ENCODE peak calls at places on chromosomes 4 and X, in ten cellular contexts. V is keratinocyte, Y is transverse colon, Z is vagina, L is ovary, Q is endothelial cell of umbilical vein, A is esophagus muscularis mucosa, X is mammary epithelial cell, N is kidney, F is tibial artery. C is an unnamed sample. For H3K4me1, the result is how much of the 10 kb centered on the place peaks cover.

GRCh38 chrX:135393046-135393445 is 28.7 kb upstream of the SMIM10L2A start:
- DNase-seq in Q (no peak), X (no peak), Y (no peak), L (no peak), F (no peak), N (no peak), A (no peak), V (no peak), Z (no peak), C (no peak)

GRCh38 chr4:89162486-89162885 is 51.2 kb downstream of the TIGD2 start:
- DNase-seq in A (no peak), F (no peak), L (no peak), Z (no peak), Y (no peak), Q (no peak), V (no peak), N (no peak), X (no peak), C (no peak)

GRCh38 chrX:113399501-113400192 is 559.0 kb upstream of the AMOT start:
- DNase-seq in Y (no peak), N (no peak), Z (no peak), F (no peak), Q (peak), X (no peak), V (no peak), A (no peak), L (no peak), C (no peak)

GRCh38 chr4:94517492-94517891 is 65.8 kb downstream of the PDLIM5 start:
- DNase-seq in Q (peak), F (no peak), V (no peak), N (no peak), X (no peak), A (no peak), Z (no peak), L (no peak), Y (no peak), C (no peak)

GRCh38 chr4:15162465-15163283 is 160.4 kb downstream of the CPEB2 start:
- DNase-seq in A (no peak), Z (no peak), F (no peak), Q (peak), Y (no peak), N (no peak), L (no peak), V (no peak), X (no peak), C (no peak)

GRCh38 chr4:78951862-78952472 is 12.7 kb upstream of the PAQR3 start:
- DNase-seq in N (no peak), V (no peak), Q (peak), X (peak), F (no peak), Y (no peak), A (no peak), L (no peak), Z (no peak), C (peak)

GRCh38 chr4:185566972-185567749 is 31.9 kb upstream of the PDLIM3 start:
- DNase-seq in Q (peak), V (no peak), Z (no peak), X (no peak), N (no peak), A (peak), F (peak), Y (no peak), L (no peak), C (peak)

GRCh38 chr4:139921551-139922184 is 232.3 kb downstream of the MAML3 start:
- DNase-seq in F (no peak), N (no peak), Y (peak), Q (peak), V (no peak), A (peak), L (no peak), Z (no peak), X (no peak), C (no peak)

GRCh38 chr4:109576462-109576861 is 16.4 kb downstream of the MCUB start:
- DNase-seq in A (no peak), Z (no peak), Y (no peak), Q (peak), L (no peak), N (no peak), V (no peak), X (no peak), F (no peak), C (no peak)

GRCh38 chrX:46258356-46258755 is 286.9 kb downstream of the ZNF674 start:
- DNase-seq in Q (no peak), A (no peak), Y (no peak), F (no peak), L (no peak), V (no peak), X (no peak), N (no peak), Z (no peak), C (no peak)

GRCh38 chr4:84596826-84597225 is 13.9 kb downstream of the CDS1 start:
- DNase-seq in L (no peak), A (no peak), X (peak), Q (no peak), N (no peak), F (no peak), Y (no peak), V (no peak), Z (no peak), C (no peak)

GRCh38 chr4:74967324-74967723 is 34.4 kb downstream of the PARM1 start:
- DNase-seq in Y (no peak), Z (no peak), N (no peak), Q (no peak), V (no peak), L (no peak), A (no peak), F (peak), X (peak), C (no peak)

GRCh38 chrX:129808829-129809745 is 29.3 kb downstream of the SASH3 start:
- DNase-seq in A (no peak), Z (no peak), V (no peak), Q (no peak), X (no peak), N (no peak), L (no peak), Y (no peak), F (no peak), C (no peak)

GRCh38 chrX:39716401-39716800 is 381.4 kb downstream of the BCOR start:
- DNase-seq in N (no peak), X (no peak), A (no peak), Y (no peak), V (no peak), Z (no peak), Q (no peak), F (no peak), L (no peak), C (peak)

GRCh38 chr4:61299316-61299715 is 99.2 kb downstream of the ADGRL3 start:
- DNase-seq in A (no peak), X (no peak), N (no peak), L (no peak), F (no peak), Z (no peak), Y (no peak), Q (no peak), V (no peak), C (no peak)

GRCh38 chr4:11428701-11429571 is at the start of gene HS3ST1:
- DNase-seq in Q (peak), F (peak), N (peak), L (peak), V (peak), Y (peak), A (peak), Z (no peak), X (peak), C (no peak)

GRCh38 chr4:157287445-157287844 is 66.9 kb downstream of the GRIA2 start:
- DNase-seq in Y (no peak), A (no peak), V (no peak), L (no peak), F (no peak), Z (no peak), Q (no peak), N (no peak), X (no peak), C (no peak)

GRCh38 chr4:10182446-10183424 is 66.1 kb upstream of the WDR1 start:
- DNase-seq in Z (no peak), Y (no peak), N (no peak), F (no peak), L (no peak), X (no peak), V (no peak), A (no peak), Q (no peak), C (no peak)

GRCh38 chrX:106619797-106620196 is 8.0 kb downstream of the RADX start:
- DNase-seq in Q (peak), F (no peak), Y (no peak), N (no peak), V (no peak), Z (no peak), L (no peak), X (no peak), A (no peak), C (no peak)

GRCh38 chr4:11073621-11074051 is 355.1 kb downstream of the HS3ST1 start:
- DNase-seq in L (peak), N (no peak), Q (no peak), X (no peak), A (no peak), V (no peak), Z (no peak), F (peak), Y (peak), C (no peak)

GRCh38 chr4:81109356-81109755 is 78.8 kb downstream of the BMP3 start:
- DNase-seq in L (no peak), V (no peak), N (no peak), A (no peak), Y (no peak), X (no peak), F (no peak), Z (no peak), Q (no peak), C (no peak)
- H3K4me1 ChIP-seq in L (under half), V (under half), N (under half), A (under half), Y (under half), X (under half), F (under half), Z (under half), Q (under half), C (under half)

GRCh38 chrX:66021758-66022741 is 17.8 kb downstream of the VSIG4 start:
- DNase-seq in N (no peak), Q (no peak), L (no peak), X (no peak), Z (no peak), F (no peak), Y (no peak), V (no peak), A (no peak), C (no peak)
- H3K4me1 ChIP-seq in N (under half), Q (under half), L (under half), X (under half), Z (under half), F (under half), Y (under half), V (under half), A (under half), C (under half)

GRCh38 chr4:54637325-54637724 is 20.4 kb upstream of the KIT start:
- DNase-seq in L (no peak), N (no peak), A (no peak), X (no peak), Y (no peak), F (no peak), Q (no peak), V (no peak), Z (no peak), C (no peak)
- H3K4me1 ChIP-seq in L (under half), N (under half), A (under half), X (under half), Y (under half), F (under half), Q (under half), V (under half), Z (under half), C (under half)

GRCh38 chr4:30815685-30816084 is 95.5 kb downstream of the PCDH7 start:
- DNase-seq in V (no peak), Y (no peak), Z (no peak), A (no peak), L (no peak), F (no peak), X (no peak), N (no peak), Q (no peak), C (no peak)

GRCh38 chr4:30821891-30822612 is 101.9 kb downstream of the PCDH7 start:
- DNase-seq in Y (no peak), F (no peak), Z (no peak), A (no peak), L (no peak), V (no peak), X (peak), Q (peak), N (no peak), C (peak)

GRCh38 chr4:30818541-30818940 is 98.4 kb downstream of the PCDH7 start:
- DNase-seq in V (no peak), Z (no peak), N (no peak), X (no peak), L (no peak), F (no peak), Y (no peak), A (no peak), Q (no peak), C (no peak)

GRCh38 chr4:30821275-30821674 is 101.1 kb downstream of the PCDH7 start:
- DNase-seq in Z (no peak), N (no peak), F (no peak), Y (no peak), A (no peak), L (no peak), V (no peak), Q (no peak), X (no peak), C (no peak)

GRCh38 chr4:30817489-30817888 is 97.3 kb downstream of the PCDH7 start:
- DNase-seq in X (no peak), Z (no peak), Q (no peak), Y (no peak), V (no peak), L (no peak), F (no peak), N (no peak), A (no peak), C (no peak)
- H3K4me1 ChIP-seq in X (under half), Z (under half), Q (under half), Y (under half), V (under half), L (under half), F (under half), N (under half), A (under half), C (under half)

DNA sequence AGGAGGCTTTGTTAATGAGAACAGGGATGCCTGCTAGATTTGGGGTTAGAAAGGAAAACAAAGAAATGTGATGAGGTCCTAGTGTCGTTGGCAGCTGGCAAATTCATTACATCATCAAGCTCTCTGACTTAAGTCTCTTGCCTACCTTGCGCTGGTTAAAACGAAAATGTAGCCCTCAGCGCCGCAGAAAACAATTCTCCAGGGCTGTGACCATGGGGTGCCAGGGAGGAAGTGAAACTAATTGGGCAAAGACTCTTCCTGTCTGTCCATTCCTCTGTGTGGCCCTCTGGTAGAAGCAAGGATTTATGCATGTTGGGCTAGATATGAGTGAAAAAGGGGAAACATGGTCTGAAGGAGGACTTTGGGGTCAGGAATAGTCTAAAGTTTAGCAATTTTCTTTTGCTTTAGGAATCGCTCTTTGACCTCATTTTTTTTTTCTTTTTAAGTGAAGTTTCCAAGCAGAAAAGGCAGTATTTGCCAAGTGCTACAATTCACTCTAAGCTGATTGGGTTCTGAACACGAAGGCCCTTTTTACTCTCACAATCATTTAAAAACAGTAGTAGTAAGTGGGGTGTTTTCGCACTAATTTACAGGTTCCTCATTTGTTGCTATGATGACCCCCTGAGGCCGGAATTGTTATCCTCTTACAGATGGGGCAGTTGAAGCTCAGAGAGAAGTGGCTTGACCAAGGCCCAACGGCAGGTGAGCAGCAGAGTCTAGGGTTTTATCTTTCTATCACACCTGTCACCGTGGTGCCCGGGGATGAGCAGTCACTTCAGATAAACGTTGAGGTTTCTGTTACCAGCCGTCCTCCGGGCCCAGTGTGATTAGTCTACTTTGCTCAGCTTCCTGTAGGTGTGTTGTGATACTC is 27.3 kb upstream of the CHRNA9 start:
- DNase-seq in Z (no peak), L (no peak), Y (peak), Q (no peak), A (no peak), N (no peak), V (no peak), F (no peak), X (no peak), C (no peak)
- H3K4me1 ChIP-seq in Z (under half), L (under half), Y (under half), Q (under half), A (under half), N (under half), V (under half), F (under half), X (under half), C (under half)

GRCh38 chr4:2412885-2413716 is 5.3 kb downstream of the ZFYVE28 start:
- DNase-seq in V (peak), A (peak), Z (no peak), Y (peak), Q (peak), N (peak), F (peak), X (peak), L (peak), C (peak)

GRCh38 chr4:2411786-2412510 is 6.5 kb downstream of the ZFYVE28 start:
- DNase-seq in Q (no peak), X (no peak), L (no peak), Y (no peak), V (no peak), Z (no peak), F (no peak), A (no peak), N (peak), C (no peak)

GRCh38 chr4:2413821-2414610 is 4.4 kb downstream of the ZFYVE28 start:
- DNase-seq in Z (no peak), F (no peak), X (no peak), L (no peak), A (no peak), N (peak), Q (peak), Y (peak), V (no peak), C (no peak)

GRCh38 chr4:2415213-2415612 is 3.2 kb downstream of the ZFYVE28 start:
- DNase-seq in X (no peak), L (no peak), A (no peak), Y (no peak), N (peak), Z (no peak), Q (no peak), F (no peak), V (no peak), C (no peak)

DNA sequence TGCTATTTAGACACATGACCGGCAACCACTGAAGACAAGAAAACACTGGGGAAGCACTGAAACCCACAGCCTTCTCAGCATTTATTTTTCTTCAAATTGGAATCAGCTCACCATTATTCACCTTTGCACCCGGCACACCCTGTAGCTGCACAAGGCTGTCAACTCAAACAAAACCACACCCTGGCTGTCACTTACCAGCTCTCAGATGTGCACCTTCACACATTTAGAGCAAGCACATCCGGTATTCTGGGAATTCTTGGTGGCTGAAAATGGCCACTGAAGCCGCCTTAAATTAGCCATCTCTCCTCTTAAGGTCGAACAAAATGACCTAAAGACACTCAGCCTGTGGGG is 5.9 kb downstream of the ZFYVE28 start:
- DNase-seq in L (no peak), Z (no peak), A (no peak), Q (no peak), F (no peak), N (no peak), V (no peak), X (no peak), Y (peak), C (no peak)
- H3K4me1 ChIP-seq in L (under half), Z (under half), A (under half), Q (under half), F (under half), N (under half), V (under half), X (under half), Y (under half), C (under half)

GRCh38 chr4:1217366-1217765 is 31.6 kb downstream of the CTBP1 start:
- DNase-seq in Z (no peak), V (no peak), A (no peak), Y (no peak), N (no peak), X (no peak), F (no peak), Q (no peak), L (no peak), C (no peak)
- H3K4me1 ChIP-seq in Z (half or more), V (under half), A (under half), Y (under half), N (under half), X (under half), F (under half), Q (under half), L (under half), C (under half)

DNA sequence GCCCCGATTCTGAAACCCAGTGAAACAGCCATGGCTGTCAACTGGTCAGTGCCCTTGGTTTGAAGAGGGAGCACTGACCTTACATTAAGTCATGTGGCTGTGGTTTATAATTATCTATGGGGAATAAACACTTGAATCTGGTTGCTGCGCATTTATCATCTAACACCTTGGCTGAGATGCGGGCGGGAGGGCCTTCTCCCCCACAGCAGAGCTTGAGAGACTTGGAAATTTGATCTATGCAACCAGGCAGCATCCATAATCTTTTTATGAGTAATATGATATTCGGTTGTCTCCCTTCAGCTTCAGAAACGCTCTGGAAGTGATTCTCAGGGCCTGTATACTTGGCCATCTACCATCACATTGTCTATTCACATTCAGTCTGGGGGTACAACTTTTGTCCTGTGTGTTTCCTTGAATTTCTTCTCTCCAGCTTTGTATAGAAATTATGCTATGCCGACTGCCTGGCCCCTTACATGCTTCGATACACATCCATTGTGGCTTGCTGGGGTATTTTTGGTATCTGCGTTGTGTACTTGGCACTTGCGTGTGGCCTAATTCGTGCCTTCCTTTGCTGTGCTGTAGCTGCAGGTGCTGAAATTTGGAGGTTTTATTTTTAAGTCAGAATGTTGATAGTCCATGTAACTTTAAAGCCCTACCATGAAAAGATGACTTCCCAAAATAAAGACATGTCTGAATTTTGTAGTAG is 321.6 kb downstream of the ARHGAP10 start:
- DNase-seq in A (no peak), F (no peak), N (no peak), V (no peak), Z (no peak), L (no peak), Y (no peak), X (no peak), Q (no peak), C (no peak)
- H3K4me1 ChIP-seq in A (under half), F (under half), N (under half), V (under half), Z (under half), L (under half), Y (under half), X (under half), Q (under half), C (under half)

DNA sequence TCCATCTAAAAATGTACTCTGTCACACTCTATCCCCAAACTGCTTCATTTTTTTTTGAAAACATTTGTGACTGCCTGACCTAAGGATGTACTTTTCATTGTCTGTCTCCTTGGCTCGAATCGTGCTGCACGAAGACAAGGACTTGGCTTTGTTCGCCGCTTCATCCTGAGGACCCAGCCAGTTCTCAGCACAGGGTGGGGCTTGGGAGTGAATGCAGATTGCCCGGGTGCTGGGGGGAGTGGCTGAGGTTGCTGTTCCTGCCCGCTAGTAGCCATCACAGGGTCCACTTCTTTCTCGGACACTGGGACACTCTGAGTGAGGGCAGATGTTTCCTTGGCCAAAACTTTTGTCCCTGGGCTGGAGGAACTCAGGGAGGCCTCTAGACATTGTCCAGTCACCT is 70.1 kb upstream of the CLCN4 start:
- DNase-seq in V (no peak), Y (no peak), L (no peak), X (no peak), Z (no peak), A (no peak), Q (no peak), N (no peak), F (no peak), C (no peak)
- H3K4me1 ChIP-seq in V (under half), Y (under half), L (under half), X (under half), Z (under half), A (under half), Q (half or more), N (under half), F (under half), C (under half)

GRCh38 chrX:65598559-65599147 is 64.1 kb upstream of the LAS1L start:
- DNase-seq in Q (no peak), X (no peak), V (no peak), Z (peak), Y (no peak), L (no peak), A (no peak), N (no peak), F (no peak), C (no peak)
- H3K4me1 ChIP-seq in Q (under half), X (under half), V (under half), Z (under half), Y (under half), L (under half), A (under half), N (under half), F (under half), C (under half)

C was measured in BE2C.